ENCODE peak calls at places on chromosomes 4 and X, in seven cellular contexts. One of them, this sample, is unnamed.

GRCh38 chr4:140252742-140253555 is 99.0 kb upstream of the MAML3 start:
- DNase-seq in A549: peak
- DNase-seq in WERI-Rb-1: peak
- DNase-seq in fibroblast of lung: peak
- DNase-seq in ovary: peak
- DNase-seq in uterus: peak
- DNase-seq in GM06990: peak
- DNase-seq in this sample: peak

GRCh38 chr4:106062452-106062875 is 167.2 kb downstream of the NPNT start:
- DNase-seq in GM06990: no peak
- DNase-seq in WERI-Rb-1: no peak
- DNase-seq in fibroblast of lung: peak
- DNase-seq in uterus: no peak
- DNase-seq in A549: peak
- DNase-seq in ovary: no peak
- DNase-seq in this sample: peak

GRCh38 chr4:101286663-101287062 is 60.7 kb downstream of the PPP3CA start:
- DNase-seq in GM06990: no peak
- DNase-seq in WERI-Rb-1: no peak
- DNase-seq in ovary: no peak
- DNase-seq in uterus: no peak
- DNase-seq in A549: no peak
- DNase-seq in fibroblast of lung: no peak
- DNase-seq in this sample: no peak

GRCh38 chr4:157221426-157221894 is 932 bp downstream of the GRIA2 start:
- DNase-seq in fibroblast of lung: peak
- DNase-seq in uterus: peak
- DNase-seq in GM06990: no peak
- DNase-seq in A549: no peak
- DNase-seq in ovary: no peak
- DNase-seq in WERI-Rb-1: no peak
- DNase-seq in this sample: no peak

GRCh38 chr4:54318904-54319303 is 89.8 kb downstream of the PDGFRA start:
- DNase-seq in GM06990: no peak
- DNase-seq in ovary: no peak
- DNase-seq in WERI-Rb-1: no peak
- DNase-seq in A549: peak
- DNase-seq in uterus: no peak
- DNase-seq in fibroblast of lung: peak
- DNase-seq in this sample: peak

GRCh38 chr4:183797041-183797444 is 108.1 kb upstream of the STOX2 start:
- DNase-seq in ovary: no peak
- DNase-seq in uterus: no peak
- DNase-seq in GM06990: no peak
- DNase-seq in WERI-Rb-1: peak
- DNase-seq in fibroblast of lung: no peak
- DNase-seq in A549: peak
- DNase-seq in this sample: no peak

GRCh38 chrX:39260965-39261364 is 459.7 kb downstream of the MID1IP1 start:
- DNase-seq in fibroblast of lung: peak
- DNase-seq in WERI-Rb-1: no peak
- DNase-seq in A549: no peak
- DNase-seq in GM06990: no peak
- DNase-seq in ovary: no peak
- DNase-seq in uterus: no peak
- DNase-seq in this sample: peak

GRCh38 chr4:73103799-73104503 is 34.4 kb upstream of the COX18 start:
- DNase-seq in ovary: no peak
- DNase-seq in fibroblast of lung: peak
- DNase-seq in GM06990: no peak
- DNase-seq in WERI-Rb-1: no peak
- DNase-seq in A549: peak
- DNase-seq in uterus: no peak
- DNase-seq in this sample: peak

GRCh38 chr4:185764880-185765279 is 47.1 kb downstream of the SORBS2 start:
- DNase-seq in GM06990: no peak
- DNase-seq in uterus: no peak
- DNase-seq in ovary: no peak
- DNase-seq in fibroblast of lung: peak
- DNase-seq in WERI-Rb-1: no peak
- DNase-seq in A549: no peak
- DNase-seq in this sample: no peak

GRCh38 chr4:88629826-88630225 is 37.5 kb downstream of the HERC3 start:
- DNase-seq in uterus: no peak
- DNase-seq in A549: no peak
- DNase-seq in fibroblast of lung: peak
- DNase-seq in WERI-Rb-1: no peak
- DNase-seq in ovary: no peak
- DNase-seq in GM06990: no peak
- DNase-seq in this sample: peak

GRCh38 chrX:6778547-6779231 is 243.8 kb upstream of the VCX3A start:
- DNase-seq in WERI-Rb-1: no peak
- DNase-seq in GM06990: no peak
- DNase-seq in A549: no peak
- DNase-seq in uterus: no peak
- DNase-seq in fibroblast of lung: no peak
- DNase-seq in ovary: no peak
- DNase-seq in this sample: no peak
- H3K4me3 ChIP-seq in WERI-Rb-1: no peak
- H3K4me3 ChIP-seq in GM06990: no peak
- H3K4me3 ChIP-seq in A549: no peak
- H3K4me3 ChIP-seq in uterus: no peak
- H3K4me3 ChIP-seq in fibroblast of lung: no peak
- H3K4me3 ChIP-seq in ovary: no peak
- H3K4me3 ChIP-seq in this sample: no peak

DNA sequence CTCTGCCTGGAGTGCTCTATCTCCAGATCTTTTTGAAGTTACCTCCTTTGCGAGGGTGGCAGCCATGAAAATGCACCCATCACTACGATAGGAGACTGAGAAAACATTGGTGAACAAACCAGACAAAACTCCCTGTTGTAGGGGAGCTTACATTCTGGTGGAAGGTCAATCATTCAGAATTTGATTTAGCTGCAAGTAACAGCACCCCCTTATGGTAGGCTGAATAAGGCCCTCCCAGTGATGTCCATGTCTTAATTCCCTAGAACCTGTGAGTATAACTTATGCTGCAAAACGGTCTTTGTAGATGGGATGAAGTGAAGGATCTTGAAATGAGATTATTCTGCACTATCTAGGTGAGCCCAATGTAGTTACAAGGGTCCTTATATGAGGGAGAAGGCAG is 5.6 kb upstream of the TEC start:
- DNase-seq in WERI-Rb-1: peak
- DNase-seq in A549: peak
- DNase-seq in fibroblast of lung: no peak
- DNase-seq in ovary: no peak
- DNase-seq in uterus: no peak
- DNase-seq in GM06990: no peak
- DNase-seq in this sample: peak
- TF ChIP-seq CTCF in WERI-Rb-1: peak
- TF ChIP-seq CTCF in A549: peak
- TF ChIP-seq CTCF in fibroblast of lung: peak
- TF ChIP-seq CTCF in ovary: no peak
- TF ChIP-seq CTCF in uterus: no peak
- TF ChIP-seq CTCF in GM06990: peak
- TF ChIP-seq CTCF in this sample: peak

DNA sequence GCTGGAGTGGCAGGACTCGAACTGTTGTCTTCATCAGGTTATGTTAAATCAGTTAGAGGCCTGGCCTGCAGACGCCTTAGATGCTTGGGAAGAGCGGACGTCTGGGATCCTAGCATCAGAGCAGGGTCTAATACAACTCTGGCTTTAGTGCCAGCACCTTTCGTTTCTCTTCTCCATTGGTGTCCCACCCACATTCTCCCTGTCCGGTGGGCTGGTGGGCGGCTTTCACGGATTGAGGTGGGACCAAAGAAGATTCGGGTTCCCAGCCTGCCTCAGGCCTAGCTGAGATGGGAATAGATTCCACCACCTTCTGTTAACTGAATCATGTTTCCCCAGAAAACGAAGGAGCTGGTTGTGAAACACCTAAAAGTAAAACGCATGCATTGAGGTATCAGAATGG is 939 bp downstream of the PDK3 start:
- DNase-seq in WERI-Rb-1: no peak
- DNase-seq in A549: no peak
- DNase-seq in uterus: no peak
- DNase-seq in ovary: no peak
- DNase-seq in GM06990: no peak
- DNase-seq in fibroblast of lung: no peak
- DNase-seq in this sample: no peak
- H3K4me3 ChIP-seq in WERI-Rb-1: peak
- H3K4me3 ChIP-seq in A549: peak
- H3K4me3 ChIP-seq in uterus: no peak
- H3K4me3 ChIP-seq in ovary: peak
- H3K4me3 ChIP-seq in GM06990: peak
- H3K4me3 ChIP-seq in fibroblast of lung: peak
- H3K4me3 ChIP-seq in this sample: peak

GRCh38 chr4:78784255-78784654 is 8.1 kb downstream of the BMP2K start:
- DNase-seq in ovary: no peak
- DNase-seq in WERI-Rb-1: no peak
- DNase-seq in A549: no peak
- DNase-seq in GM06990: no peak
- DNase-seq in fibroblast of lung: peak
- DNase-seq in uterus: no peak
- DNase-seq in this sample: peak
- TF ChIP-seq CTCF in ovary: no peak
- TF ChIP-seq CTCF in WERI-Rb-1: no peak
- TF ChIP-seq CTCF in A549: no peak
- TF ChIP-seq CTCF in GM06990: no peak
- TF ChIP-seq CTCF in fibroblast of lung: no peak
- TF ChIP-seq CTCF in uterus: no peak
- TF ChIP-seq CTCF in this sample: no peak

GRCh38 chr4:153792007-153792892 is 3.4 kb upstream of the SFRP2 start:
- DNase-seq in ovary: no peak
- DNase-seq in fibroblast of lung: peak
- DNase-seq in WERI-Rb-1: peak
- DNase-seq in GM06990: peak
- DNase-seq in uterus: no peak
- DNase-seq in A549: peak
- DNase-seq in this sample: peak
- H3K4me3 ChIP-seq in ovary: no peak
- H3K4me3 ChIP-seq in fibroblast of lung: peak
- H3K4me3 ChIP-seq in WERI-Rb-1: no peak
- H3K4me3 ChIP-seq in GM06990: peak
- H3K4me3 ChIP-seq in uterus: no peak
- H3K4me3 ChIP-seq in A549: no peak
- H3K4me3 ChIP-seq in this sample: peak

This sample was measured in fibroblast of mammary gland.